ENCODE peak calls at places on chromosomes 12 and 14, in six cellular contexts. J, U, K, R, Z and F are unnamed samples. For H3K36me3, the result is how much of the 10 kb centered on the place peaks cover.

GRCh38 chr14:77682158-77682553 is 25.7 kb downstream of the ALKBH1 start:
- DNase-seq in J (no peak), U (no peak), K (peak), R (no peak), Z (no peak), F (no peak)

GRCh38 chr14:104868060-104868740 is 3.1 kb downstream of the CEP170B start:
- DNase-seq in J (no peak), U (no peak), K (no peak), R (no peak), Z (no peak), F (no peak)

GRCh38 chr14:94779713-94780112 is 9.8 kb upstream of the GSC start:
- DNase-seq in J (no peak), U (no peak), K (no peak), R (no peak), Z (no peak), F (no peak)

GRCh38 chr14:56390859-56391258 is 188.7 kb upstream of the TMEM260 start:
- DNase-seq in J (no peak), U (no peak), K (peak), R (no peak), Z (no peak), F (no peak)

GRCh38 chr14:72740504-72740961 is 153.4 kb downstream of the DPF3 start:
- DNase-seq in J (peak), U (no peak), K (no peak), R (no peak), Z (no peak), F (no peak)

GRCh38 chr12:89194683-89195082 is 157.6 kb downstream of the DUSP6 start:
- DNase-seq in J (no peak), U (no peak), K (no peak), R (no peak), Z (no peak), F (no peak)

GRCh38 chr12:112992541-112993398 is 14.5 kb downstream of the OAS2 start:
- DNase-seq in J (peak), U (no peak), K (peak), R (peak), Z (no peak), F (peak)

GRCh38 chr12:25615119-25615518 is 62.0 kb upstream of the LMNTD1 start:
- DNase-seq in J (no peak), U (no peak), K (peak), R (no peak), Z (peak), F (peak)

GRCh38 chr12:46490635-46491034 is 118.1 kb upstream of the SLC38A2 start:
- DNase-seq in J (no peak), U (no peak), K (peak), R (no peak), Z (no peak), F (no peak)

GRCh38 chr14:53151867-53152626 is 1.1 kb downstream of the DDHD1 start:
- DNase-seq in J (peak), U (peak), K (peak), R (peak), Z (no peak), F (no peak)

GRCh38 chr12:47408171-47408871 is 297.5 kb downstream of the RPAP3 start:
- DNase-seq in J (no peak), U (no peak), K (peak), R (no peak), Z (no peak), F (no peak)

GRCh38 chr12:24972078-24972477 is 23.2 kb upstream of the BCAT1 start:
- DNase-seq in J (no peak), U (no peak), K (no peak), R (no peak), Z (no peak), F (no peak)

GRCh38 chr12:117361905-117362304 is 479 bp upstream of the NOS1 start:
- DNase-seq in J (no peak), U (no peak), K (no peak), R (no peak), Z (no peak), F (no peak)

GRCh38 chr12:78645956-78646355 is 218.6 kb upstream of the SYT1 start:
- DNase-seq in J (no peak), U (no peak), K (no peak), R (no peak), Z (peak), F (no peak)

GRCh38 chr14:60650382-60650961 is 1.2 kb upstream of the SIX1 start:
- DNase-seq in J (no peak), U (no peak), K (peak), R (no peak), Z (no peak), F (no peak)

GRCh38 chr12:77113971-77114370 is 48.6 kb upstream of the E2F7 start:
- DNase-seq in J (no peak), U (no peak), K (no peak), R (no peak), Z (no peak), F (no peak)

GRCh38 chr14:33393155-33393894 is 454.6 kb downstream of the NPAS3 start:
- DNase-seq in J (no peak), U (no peak), K (peak), R (no peak), Z (no peak), F (no peak)

GRCh38 chr14:52937306-52937705 is 13.5 kb downstream of the FERMT2 start:
- DNase-seq in J (no peak), U (no peak), K (no peak), R (no peak), Z (no peak), F (no peak)

GRCh38 chr14:81400202-81400678 is at the start of gene STON2:
- DNase-seq in J (no peak), U (no peak), K (peak), R (no peak), Z (peak), F (no peak)

GRCh38 chr12:28027947-28028724 is 55.6 kb upstream of the PTHLH start:
- DNase-seq in J (no peak), U (no peak), K (peak), R (no peak), Z (no peak), F (no peak)

GRCh38 chr14:66802962-66803361 is 295.0 kb downstream of the GPHN start:
- DNase-seq in J (no peak), U (no peak), K (no peak), R (no peak), Z (no peak), F (no peak)

GRCh38 chr14:21476526-21476924 is 234 bp downstream of the RAB2B start:
- DNase-seq in J (peak), U (peak), K (peak), R (peak), Z (no peak), F (no peak)

GRCh38 chr14:55019968-55020554 is 6.8 kb downstream of the WDHD1 start:
- DNase-seq in J (no peak), U (no peak), K (no peak), R (no peak), Z (no peak), F (no peak)

GRCh38 chr12:111469406-111469805 is 63.7 kb downstream of the SH2B3 start:
- DNase-seq in J (no peak), U (no peak), K (no peak), R (no peak), Z (no peak), F (no peak)
- TF ChIP-seq CTCF in J (no peak), U (no peak), K (no peak), R (no peak), Z (no peak), F (no peak)

GRCh38 chr12:5102806-5103205 is 59.1 kb downstream of the KCNA5 start:
- DNase-seq in J (no peak), U (no peak), K (no peak), R (no peak), Z (no peak), F (no peak)
- H3K4me3 ChIP-seq in J (no peak), U (no peak), K (no peak), R (no peak), Z (no peak), F (no peak)

DNA sequence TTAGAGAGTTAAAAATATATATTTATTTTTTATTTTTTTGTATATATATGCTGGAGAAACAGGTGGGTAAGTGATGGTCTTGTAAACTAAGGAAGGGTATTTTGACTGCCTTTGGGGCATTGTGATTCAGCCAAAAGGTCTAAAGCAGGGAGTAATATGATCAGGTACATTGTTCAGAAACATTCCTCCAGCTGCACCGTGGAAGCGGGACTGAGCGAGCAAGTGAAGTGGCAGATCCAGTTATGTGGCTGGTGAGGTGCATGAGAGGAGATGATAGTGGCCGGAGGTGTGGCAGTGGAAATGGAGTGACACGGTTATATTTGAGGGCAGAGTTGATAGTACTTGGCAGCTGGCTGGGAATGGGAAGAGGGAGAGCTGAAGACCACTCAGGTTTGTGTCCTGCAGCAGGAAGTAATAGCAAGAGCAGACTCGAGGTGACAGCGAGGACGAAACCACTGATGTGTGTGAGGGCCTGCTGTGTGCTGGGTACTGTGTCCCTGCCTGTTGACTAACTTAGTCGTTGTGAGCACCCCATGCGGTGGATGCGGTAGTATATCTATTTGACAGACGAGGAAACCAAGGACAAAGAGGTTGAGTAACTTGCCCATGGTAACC is 39.2 kb downstream of the EID3 start:
- DNase-seq in J (no peak), U (no peak), K (peak), R (no peak), Z (no peak), F (no peak)
- H3K36me3 ChIP-seq in J (half or more), U (half or more), K (half or more), R (under half), Z (under half), F (under half)

GRCh38 chr12:80924437-80924836 is 13.3 kb downstream of the LIN7A start:
- DNase-seq in J (no peak), U (no peak), K (no peak), R (no peak), Z (no peak), F (no peak)
- TF ChIP-seq CTCF in J (no peak), U (no peak), K (no peak), R (no peak), Z (no peak), F (no peak)